ENCODE peak calls at places on chromosomes 6 and 20, in five cellular contexts. M, B, T, H and Q are unnamed samples.

GRCh38 chr6:20661721-20662120 is 127.5 kb downstream of the CDKAL1 start:
- DNase-seq in M (peak; percentile 97), B (no peak), T (no peak), H (no peak), Q (no peak)

GRCh38 chr6:151300267-151300930 is 60.6 kb downstream of the AKAP12 start:
- DNase-seq in M (no peak), B (no peak), T (no peak), H (no peak), Q (no peak)

GRCh38 chr6:37127961-37128862 is 41.7 kb upstream of the PIM1 start:
- DNase-seq in M (peak; percentile 72), B (peak; percentile 82), T (peak; percentile 79), H (no peak), Q (no peak)

GRCh38 chr20:17898548-17898994 is 70.0 kb downstream of the SNX5 start:
- DNase-seq in M (peak; percentile 60), B (peak; percentile 81), T (peak; percentile 87), H (peak; percentile 54), Q (peak; percentile 86)

GRCh38 chr20:29689411-29690225 is 1567.8 kb upstream of the DEFB115 start:
- DNase-seq in M (no peak), B (peak; percentile 69), T (no peak), H (no peak), Q (no peak)

GRCh38 chr20:57124800-57125399 is 141.5 kb downstream of the BMP7 start:
- DNase-seq in M (no peak), B (no peak), T (peak; percentile 29), H (no peak), Q (no peak)

GRCh38 chr20:33370296-33370695 is 31.0 kb downstream of the CDK5RAP1 start:
- DNase-seq in M (peak; percentile 32), B (no peak), T (no peak), H (no peak), Q (peak; percentile 70)

GRCh38 chr6:28751963-28752350 is 171.8 kb downstream of the TRIM27 start:
- DNase-seq in M (no peak), B (no peak), T (no peak), H (no peak), Q (no peak)

GRCh38 chr20:57779401-57780003 is 69.7 kb upstream of the PMEPA1 start:
- DNase-seq in M (peak; percentile 55), B (peak; percentile 89), T (peak; percentile 64), H (no peak), Q (no peak)

GRCh38 chr20:39961667-39962066 is 727.4 kb downstream of the MAFB start:
- DNase-seq in M (no peak), B (no peak), T (no peak), H (no peak), Q (no peak)

GRCh38 chr6:111711476-111711875 is 105.8 kb upstream of the TRAF3IP2 start:
- DNase-seq in M (no peak), B (no peak), T (no peak), H (peak; percentile 46), Q (peak; percentile 56)

GRCh38 chr6:168730931-168731716 is 290.1 kb downstream of the SMOC2 start:
- DNase-seq in M (no peak), B (no peak), T (no peak), H (no peak), Q (no peak)

GRCh38 chr20:6582449-6582848 is 185.0 kb upstream of the BMP2 start:
- DNase-seq in M (peak; percentile 58), B (no peak), T (no peak), H (no peak), Q (no peak)

GRCh38 chr6:72716916-72717315 is 95.1 kb downstream of the KCNQ5 start:
- DNase-seq in M (peak; percentile 26), B (no peak), T (no peak), H (no peak), Q (no peak)

GRCh38 chr6:20377623-20378265 is 23.9 kb upstream of the E2F3 start:
- DNase-seq in M (peak; percentile 22), B (no peak), T (no peak), H (no peak), Q (no peak)

GRCh38 chr6:153960741-153961140 is 78.3 kb upstream of the OPRM1 start:
- DNase-seq in M (peak; percentile 60), B (no peak), T (no peak), H (no peak), Q (no peak)

GRCh38 chr20:41553142-41553879 is 64.9 kb downstream of the CHD6 start:
- DNase-seq in M (peak; percentile 69), B (no peak), T (no peak), H (no peak), Q (no peak)

GRCh38 chr6:85677243-85677956 is 34.7 kb upstream of the SYNCRIP start:
- DNase-seq in M (no peak), B (peak; percentile 16), T (peak; percentile 27), H (no peak), Q (no peak)

GRCh38 chr20:22684072-22684762 is 99.8 kb upstream of the FOXA2 start:
- DNase-seq in M (peak; percentile 59), B (peak; percentile 86), T (peak; percentile 86), H (peak; percentile 37), Q (peak; percentile 82)

GRCh38 chr6:137927777-137928218 is 60.7 kb downstream of the TNFAIP3 start:
- DNase-seq in M (no peak), B (no peak), T (no peak), H (no peak), Q (no peak)

GRCh38 chr6:37115236-37115894 is 54.6 kb upstream of the PIM1 start:
- DNase-seq in M (no peak), B (no peak), T (no peak), H (no peak), Q (no peak)

GRCh38 chr6:70241031-70241430 is 61.9 kb downstream of the COL9A1 start:
- DNase-seq in M (no peak), B (no peak), T (no peak), H (no peak), Q (no peak)

GRCh38 chr20:4449977-4450715 is 271.6 kb upstream of the PRND start:
- DNase-seq in M (peak; percentile 57), B (peak; percentile 41), T (peak; percentile 46), H (no peak), Q (no peak)

GRCh38 chr6:133951881-133952814 is 876 bp upstream of the TBPL1 start:
- DNase-seq in M (peak; percentile 75), B (peak; percentile 56), T (peak; percentile 80), H (peak; percentile 71), Q (peak; percentile 81)

GRCh38 chr6:15036690-15037245 is 209.1 kb upstream of the JARID2 start:
- DNase-seq in M (no peak), B (peak; percentile 48), T (peak; percentile 89), H (peak; percentile 79), Q (no peak)

GRCh38 chr6:119370063-119370462 is 20.5 kb upstream of the MAN1A1 start:
- DNase-seq in M (no peak), B (no peak), T (no peak), H (no peak), Q (no peak)

DNA sequence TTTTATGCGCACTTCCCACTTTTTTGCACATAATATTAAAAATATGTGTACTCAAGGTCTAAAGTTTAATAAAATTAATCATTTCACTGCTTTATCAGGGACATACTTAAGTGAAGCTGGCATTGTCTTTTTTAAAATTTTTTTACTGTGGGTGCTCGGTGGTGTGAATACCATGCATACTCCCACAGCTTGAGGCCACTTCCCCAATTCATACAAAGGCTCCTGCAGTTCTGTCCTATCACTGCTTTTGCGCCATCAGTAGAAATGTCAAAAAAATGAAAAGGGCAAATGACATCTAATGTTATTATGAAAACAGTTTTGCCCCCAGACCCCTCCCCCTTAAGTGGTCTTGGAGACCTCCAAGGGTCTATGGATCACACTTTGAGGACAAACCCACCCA is 464.1 kb upstream of the ARID1B start:
- DNase-seq in M (no peak), B (no peak), T (no peak), H (no peak), Q (no peak)
- H3K36me3 ChIP-seq in M (no peaks in the 10 kb centered on the region), B (no peaks in the 10 kb centered on the region), T (no peaks in the 10 kb centered on the region), H (no peaks in the 10 kb centered on the region), Q (no peaks in the 10 kb centered on the region)

DNA sequence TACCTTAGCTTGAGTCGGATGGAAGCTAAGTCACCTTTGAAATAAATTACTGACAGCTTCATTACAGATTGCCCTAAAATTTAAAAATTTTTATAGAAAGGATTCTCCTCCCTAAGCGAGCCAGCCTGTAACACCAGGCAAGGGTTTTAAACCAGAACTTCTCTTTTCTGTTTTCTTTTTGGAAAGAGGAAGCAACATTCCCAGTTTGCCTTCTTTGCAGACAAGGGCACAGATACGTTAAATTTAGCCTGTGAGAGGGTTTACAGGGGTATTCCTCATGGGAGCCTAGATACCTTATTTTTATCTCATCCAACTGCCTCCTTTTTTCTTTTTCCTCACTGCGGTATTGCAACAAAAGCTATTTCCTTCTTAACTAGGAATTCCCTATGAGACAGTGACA is 45.0 kb downstream of the GNAS start:
- DNase-seq in M (no peak), B (no peak), T (no peak), H (no peak), Q (no peak)
- H3K36me3 ChIP-seq in M (peaks cover 2% of the 10 kb centered on the region), B (peaks cover 3% of the 10 kb centered on the region), T (no peaks in the 10 kb centered on the region), H (peaks cover 40% of the 10 kb centered on the region), Q (peaks cover 3% of the 10 kb centered on the region)

DNA sequence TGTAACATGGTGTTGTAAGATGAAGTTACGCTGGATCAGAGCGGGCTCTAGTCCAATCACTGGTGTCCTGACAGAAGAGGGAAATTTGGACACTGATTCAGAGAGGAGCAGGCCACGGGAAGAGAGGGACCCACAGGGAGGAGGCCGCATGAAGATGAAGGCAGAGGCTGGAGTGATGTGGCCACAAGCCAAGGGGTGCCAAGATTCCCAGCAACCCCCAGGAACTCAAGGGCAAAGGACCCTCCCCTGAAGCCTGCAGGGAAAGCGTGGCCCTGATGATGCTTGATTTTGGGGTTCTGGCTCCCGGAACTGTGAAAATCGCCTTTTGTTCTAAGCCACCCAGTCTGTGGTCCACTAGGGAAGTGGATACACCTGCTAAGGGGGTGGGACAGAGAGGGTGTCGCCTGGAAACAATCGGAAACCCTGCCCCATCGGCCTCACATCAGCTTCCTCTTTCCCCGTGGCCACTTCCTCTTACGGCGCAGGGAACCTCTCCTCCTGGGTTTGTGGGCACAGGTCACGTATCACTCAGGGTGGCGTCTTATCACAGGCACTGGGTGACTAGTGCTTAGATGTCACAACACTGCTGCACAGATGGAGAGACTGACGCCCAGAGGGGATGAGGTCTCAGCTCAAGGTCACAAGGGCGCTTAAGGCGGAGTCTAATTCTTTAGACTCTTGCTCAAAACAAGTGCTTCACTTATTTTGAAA is 58.0 kb downstream of the SULF2 start:
- DNase-seq in M (no peak), B (no peak), T (no peak), H (peak; percentile 42), Q (no peak)
- H3K36me3 ChIP-seq in M (peaks cover 7% of the 10 kb centered on the region), B (no peaks in the 10 kb centered on the region), T (no peaks in the 10 kb centered on the region), H (no peaks in the 10 kb centered on the region), Q (peaks cover 4% of the 10 kb centered on the region)

DNA sequence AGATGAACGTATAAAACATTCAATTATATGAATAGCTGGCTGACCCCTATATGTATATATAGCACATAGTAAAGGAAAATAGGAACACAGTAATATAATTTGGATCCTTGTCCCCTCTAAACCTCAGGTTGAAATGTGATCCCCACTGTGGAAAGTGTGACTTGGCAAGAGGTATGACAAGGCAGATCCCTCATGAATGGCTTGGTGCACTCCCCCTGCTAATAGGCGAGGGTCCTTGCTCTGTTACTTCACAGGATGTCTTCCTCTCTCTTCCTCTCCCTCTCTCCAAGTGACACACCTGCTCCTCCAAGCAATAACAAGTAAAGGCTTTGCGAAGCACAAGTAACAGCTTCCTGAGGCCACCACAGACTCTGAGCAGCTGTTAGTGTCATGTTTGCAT is 16.4 kb downstream of the ROMO1 start:
- DNase-seq in M (no peak), B (no peak), T (no peak), H (no peak), Q (no peak)
- H3K36me3 ChIP-seq in M (peaks cover 21% of the 10 kb centered on the region), B (peaks cover 30% of the 10 kb centered on the region), T (peaks cover 4% of the 10 kb centered on the region), H (peaks cover 100% of the 10 kb centered on the region), Q (peaks cover 97% of the 10 kb centered on the region)